ENCODE peak calls at places on chromosome 3, in five cellular contexts. Z, L, S, U and P are unnamed samples.

GRCh38 chr3:140571836-140572235 is 106.0 kb upstream of the TRIM42 start:
- DNase-seq in U (no peak), S (no peak), Z (no peak), L (no peak), P (no peak)

GRCh38 chr3:8604006-8604405 is 40.6 kb downstream of the SSUH2 start:
- DNase-seq in U (no peak), S (no peak), Z (no peak), L (no peak), P (no peak)

GRCh38 chr3:185820973-185821758 is 3.7 kb downstream of the IGF2BP2 start:
- DNase-seq in U (peak; percentile 72), S (no peak), L (no peak), Z (no peak), P (peak; percentile 34)

GRCh38 chr3:8458711-8459110 is 42.9 kb upstream of the LMCD1 start:
- DNase-seq in S (no peak), Z (no peak), U (no peak), L (no peak), P (no peak)

GRCh38 chr3:45771166-45771775 is 25.1 kb downstream of the SLC6A20 start:
- DNase-seq in U (no peak), L (no peak), Z (no peak), S (no peak), P (no peak)

GRCh38 chr3:57796261-57796660 is 40.2 kb downstream of the SLMAP start:
- DNase-seq in U (no peak), L (no peak), S (no peak), Z (no peak), P (no peak)

GRCh38 chr3:160009525-160009924 is 20.9 kb downstream of the IL12A start:
- DNase-seq in L (no peak), U (no peak), S (no peak), Z (no peak), P (no peak)

GRCh38 chr3:170189396-170190256 is 8.1 kb upstream of the PHC3 start:
- DNase-seq in S (no peak), L (no peak), U (no peak), Z (no peak), P (no peak)

GRCh38 chr3:25297667-25298585 is 130.1 kb upstream of the RARB start:
- DNase-seq in Z (no peak), S (no peak), L (no peak), U (no peak), P (no peak)

GRCh38 chr3:66499881-66500574 is 794 bp downstream of the LRIG1 start:
- DNase-seq in S (peak; percentile 54), Z (no peak), U (no peak), L (no peak), P (peak; percentile 28)

GRCh38 chr3:115248274-115248673 is 101.2 kb upstream of the ZBTB20 start:
- DNase-seq in L (no peak), Z (no peak), U (no peak), S (no peak), P (no peak)

GRCh38 chr3:44495636-44496415 is 18.4 kb upstream of the ZNF445 start:
- DNase-seq in U (no peak), S (no peak), L (no peak), Z (no peak), P (peak; percentile 88)

GRCh38 chr3:76841750-76842149 is 198.1 kb upstream of the ROBO2 start:
- DNase-seq in L (no peak), Z (no peak), U (no peak), S (no peak), P (no peak)

GRCh38 chr3:12483872-12484197 is 445 bp upstream of the TSEN2 start:
- DNase-seq in L (peak; percentile 72), U (no peak), Z (no peak), S (no peak), P (no peak)

GRCh38 chr3:182763896-182764295 is 29.4 kb upstream of the ATP11B start:
- DNase-seq in Z (no peak), U (no peak), L (no peak), S (no peak), P (no peak)

GRCh38 chr3:88195951-88196434 is 46.2 kb downstream of the C3orf38 start:
- DNase-seq in Z (no peak), U (no peak), L (no peak), S (no peak), P (peak; percentile 76)

GRCh38 chr3:148866261-148866660 is 1.2 kb downstream of the CPA3 start:
- DNase-seq in Z (no peak), S (no peak), U (no peak), L (no peak), P (peak; percentile 26)

GRCh38 chr3:28667646-28668376 is 319.2 kb upstream of the AZI2 start:
- DNase-seq in S (peak; percentile 71), U (peak; percentile 48), L (peak; percentile 39), Z (peak; percentile 52), P (peak; percentile 69)

GRCh38 chr3:135917076-135917475 is 48.5 kb upstream of the PPP2R3A start:
- DNase-seq in Z (no peak), U (no peak), L (no peak), S (no peak), P (no peak)

GRCh38 chr3:34863485-34863884 is 775.8 kb upstream of the ARPP21 start:
- DNase-seq in L (no peak), S (no peak), U (no peak), Z (no peak), P (no peak)

GRCh38 chr3:112124901-112125607 is 8.0 kb downstream of the GCSAM start:
- DNase-seq in Z (no peak), L (no peak), U (no peak), S (no peak), P (no peak)